ENCODE peak calls at places on chromosomes 11 and 22, in six cellular contexts. P, Z, B, L, A and G are unnamed samples.

GRCh38 chr22:37802310-37803194 is 5.2 kb upstream of the GCAT start:
- DNase-seq in P (peak; percentile 65), Z (no peak), B (peak; percentile 80), L (no peak), A (no peak), G (no peak)

GRCh38 chr22:36659762-36660509 is 43.6 kb downstream of the CACNG2 start:
- DNase-seq in P (peak; percentile 96), Z (peak; percentile 98), B (peak; percentile 43), L (peak; percentile 86), A (peak; percentile 27), G (no peak)

GRCh38 chr11:121634889-121635288 is 182.1 kb upstream of the SORL1-AS1 start:
- DNase-seq in P (no peak), Z (no peak), B (no peak), L (peak; percentile 29), A (no peak), G (no peak)

GRCh38 chr11:45319077-45319476 is 32.9 kb upstream of the SYT13 start:
- DNase-seq in P (no peak), Z (peak; percentile 33), B (no peak), L (no peak), A (no peak), G (no peak)

GRCh38 chr11:686451-687243 is 8.4 kb downstream of the DEAF1 start:
- DNase-seq in P (no peak), Z (no peak), B (no peak), L (no peak), A (no peak), G (no peak)

GRCh38 chr11:44310198-44310455 is 188 bp upstream of the ALX4 start:
- DNase-seq in P (no peak), Z (no peak), B (no peak), L (no peak), A (no peak), G (no peak)

GRCh38 chr11:129320485-129320884 is 55.2 kb upstream of the BARX2 start:
- DNase-seq in P (peak; percentile 21), Z (no peak), B (no peak), L (no peak), A (no peak), G (no peak)

GRCh38 chr11:92296138-92296515 is 71.5 kb downstream of the FAT3 start:
- DNase-seq in P (no peak), Z (no peak), B (no peak), L (no peak), A (no peak), G (no peak)

GRCh38 chr22:48352086-48352911 is 1475.4 kb downstream of the BRD1 start:
- DNase-seq in P (no peak), Z (no peak), B (no peak), L (no peak), A (no peak), G (no peak)

GRCh38 chr11:43685483-43685882 is 4.9 kb downstream of the HSD17B12 start:
- DNase-seq in P (no peak), Z (no peak), B (no peak), L (no peak), A (no peak), G (no peak)